ENCODE peak calls at places on chromosomes 13 and 19, in seven cellular contexts. Z, W, B, I, P, X and S are unnamed samples.

GRCh38 chr13:42377640-42378382 is 105.9 kb downstream of the AKAP11 start:
- DNase-seq in Z (no peak), W (no peak), B (peak), I (peak), P (no peak), X (no peak), S (no peak)

GRCh38 chr19:15297416-15298224 is 34.7 kb downstream of the BRD4 start:
- DNase-seq in Z (peak), W (peak), B (no peak), I (no peak), P (no peak), X (no peak), S (no peak)

GRCh38 chr19:6373096-6373812 is 660 bp downstream of the ALKBH7 start:
- DNase-seq in Z (peak), W (peak), B (peak), I (peak), P (peak), X (peak), S (peak)

GRCh38 chr13:101996906-101997408 is 404.9 kb downstream of the FGF14 start:
- DNase-seq in Z (no peak), W (no peak), B (no peak), I (no peak), P (no peak), X (no peak), S (no peak)

GRCh38 chr13:23160241-23161175 is 20.3 kb upstream of the SGCG start:
- DNase-seq in Z (no peak), W (no peak), B (no peak), I (no peak), P (no peak), X (no peak), S (no peak)

GRCh38 chr13:23617551-23618014 is 47.4 kb downstream of the TNFRSF19 start:
- DNase-seq in Z (no peak), W (no peak), B (no peak), I (no peak), P (no peak), X (no peak), S (no peak)

GRCh38 chr19:55393362-55393761 is 7.6 kb downstream of the RPL28 start:
- DNase-seq in Z (no peak), W (no peak), B (no peak), I (no peak), P (no peak), X (no peak), S (no peak)

GRCh38 chr19:13668964-13669363 is 95.4 kb upstream of the MRI1 start:
- DNase-seq in Z (no peak), W (no peak), B (no peak), I (no peak), P (no peak), X (no peak), S (no peak)

GRCh38 chr13:102721800-102722231 is 27.0 kb upstream of the METTL21C start:
- DNase-seq in Z (no peak), W (no peak), B (no peak), I (no peak), P (no peak), X (no peak), S (no peak)

GRCh38 chr19:39499082-39499642 is 415 bp downstream of the DLL3 start:
- DNase-seq in Z (no peak), W (no peak), B (no peak), I (peak), P (no peak), X (no peak), S (no peak)

GRCh38 chr19:49430678-49431329 is 5.6 kb downstream of the GFY start:
- DNase-seq in Z (peak), W (peak), B (peak), I (peak), P (no peak), X (no peak), S (no peak)

GRCh38 chr13:20980899-20981298 is 78.4 kb upstream of the XPO4 start:
- DNase-seq in Z (no peak), W (no peak), B (no peak), I (no peak), P (no peak), X (no peak), S (no peak)

GRCh38 chr13:108342369-108343289 is 73.1 kb downstream of the TNFSF13B start:
- DNase-seq in Z (peak), W (no peak), B (peak), I (peak), P (no peak), X (no peak), S (no peak)

GRCh38 chr13:27869436-27870090 is 50.2 kb upstream of the PDX1 start:
- DNase-seq in Z (peak), W (no peak), B (no peak), I (no peak), P (no peak), X (no peak), S (no peak)

GRCh38 chr13:26873174-26873698 is 112.7 kb upstream of the GPR12 start:
- DNase-seq in Z (no peak), W (no peak), B (no peak), I (no peak), P (no peak), X (no peak), S (no peak)

GRCh38 chr19:7153008-7153407 is 83.5 kb downstream of the ZNF557 start:
- DNase-seq in Z (no peak), W (no peak), B (no peak), I (no peak), P (no peak), X (no peak), S (no peak)

GRCh38 chr19:28516415-28516872 is 696.5 kb downstream of the UQCRFS1 start:
- DNase-seq in Z (no peak), W (no peak), B (no peak), I (peak), P (no peak), X (no peak), S (no peak)

GRCh38 chr19:38213911-38214625 is 10.0 kb downstream of the DPF1 start:
- DNase-seq in Z (peak), W (no peak), B (peak), I (peak), P (no peak), X (no peak), S (no peak)

GRCh38 chr13:97165527-97166425 is 56.4 kb upstream of the MBNL2 start:
- DNase-seq in Z (peak), W (peak), B (no peak), I (no peak), P (no peak), X (no peak), S (no peak)

GRCh38 chr19:45075215-45076028 is 856 bp downstream of the ZNF296 start:
- DNase-seq in Z (peak), W (peak), B (peak), I (peak), P (peak), X (no peak), S (peak)

GRCh38 chr19:35860818-35861639 is 4.3 kb downstream of the KIRREL2 start:
- DNase-seq in Z (no peak), W (peak), B (no peak), I (no peak), P (no peak), X (no peak), S (no peak)

GRCh38 chr13:94716016-94716415 is 3.7 kb upstream of the SOX21 start:
- DNase-seq in Z (peak), W (no peak), B (no peak), I (no peak), P (no peak), X (no peak), S (no peak)

GRCh38 chr19:50204081-50204428 is 633 bp downstream of the MYH14 start:
- DNase-seq in Z (peak), W (no peak), B (no peak), I (no peak), P (no peak), X (no peak), S (no peak)

GRCh38 chr13:69828527-69828926 is 279.1 kb upstream of the ATXN8OS start:
- DNase-seq in Z (no peak), W (no peak), B (no peak), I (no peak), P (no peak), X (no peak), S (no peak)

GRCh38 chr19:7534531-7534980 is 961 bp upstream of the PNPLA6 start:
- DNase-seq in Z (peak), W (peak), B (peak), I (peak), P (peak), X (peak), S (peak)